ENCODE peak calls at places on chromosomes 1 and 21, in five cellular contexts. J is A549, E is HCT116, D is K562, X is HepG2. L is an unnamed sample.

GRCh38 chr1:110542730-110543129 is 23.8 kb upstream of the KCNA10 start:
- DNase-seq in J (peak), E (no peak), D (peak), X (no peak), L (peak)

GRCh38 chr21:22223385-22223784 is 1225.2 kb downstream of the NCAM2 start:
- DNase-seq in J (no peak), E (no peak), D (no peak), X (no peak), L (no peak)

GRCh38 chr1:20137055-20137454 is 2.1 kb upstream of the PLA2G2F start:
- DNase-seq in J (no peak), E (no peak), D (no peak), X (no peak), L (no peak)

GRCh38 chr1:77548285-77548684 is 134.2 kb downstream of the ZZZ3 start:
- DNase-seq in J (no peak), E (no peak), D (no peak), X (no peak), L (no peak)

GRCh38 chr1:2336499-2336898 is 54.9 kb downstream of the MORN1 start:
- DNase-seq in J (no peak), E (no peak), D (no peak), X (no peak), L (no peak)

GRCh38 chr1:52706941-52707926 is 9.1 kb upstream of the COA7 start:
- DNase-seq in J (no peak), E (no peak), D (no peak), X (no peak), L (no peak)

GRCh38 chr1:26602378-26602959 is 72.9 kb downstream of the RPS6KA1 start:
- DNase-seq in J (peak), E (peak), D (peak), X (peak), L (peak)

GRCh38 chr1:203692565-203693470 is 66.2 kb downstream of the ATP2B4 start:
- DNase-seq in J (peak), E (peak), D (peak), X (no peak), L (no peak)

GRCh38 chr1:67429011-67429527 is 1.1 kb downstream of the SERBP1 start:
- DNase-seq in J (no peak), E (no peak), D (peak), X (no peak), L (peak)

GRCh38 chr1:6577831-6578525 is 1.8 kb upstream of the ZBTB48 start:
- DNase-seq in J (no peak), E (no peak), D (no peak), X (no peak), L (no peak)

GRCh38 chr21:16454371-16454770 is 724.6 kb downstream of the USP25 start:
- DNase-seq in J (peak), E (no peak), D (no peak), X (no peak), L (peak)

GRCh38 chr21:14438204-14438603 is 55.3 kb upstream of the HSPA13 start:
- DNase-seq in J (no peak), E (no peak), D (no peak), X (no peak), L (no peak)

GRCh38 chr1:172427191-172427590 is 6.7 kb downstream of the C1orf105 start:
- DNase-seq in J (no peak), E (no peak), D (no peak), X (no peak), L (no peak)

GRCh38 chr1:78383923-78384322 is 106.9 kb upstream of the PTGFR start:
- DNase-seq in J (no peak), E (no peak), D (no peak), X (no peak), L (no peak)

GRCh38 chr1:93844262-93845045 is 34.6 kb downstream of the DNTTIP2 start:
- DNase-seq in J (peak), E (peak), D (peak), X (peak), L (peak)

GRCh38 chr21:32182449-32182848 is 96.4 kb downstream of the MIS18A start:
- DNase-seq in J (no peak), E (no peak), D (no peak), X (no peak), L (no peak)

GRCh38 chr1:91610829-91611228 is 110.2 kb downstream of the CDC7 start:
- DNase-seq in J (peak), E (no peak), D (no peak), X (no peak), L (no peak)

GRCh38 chr1:235019456-235019855 is 109.2 kb downstream of the TOMM20 start:
- DNase-seq in J (no peak), E (no peak), D (no peak), X (no peak), L (no peak)

GRCh38 chr1:46133181-46133658 is 791 bp upstream of the PIK3R3 start:
- DNase-seq in J (no peak), E (no peak), D (peak), X (no peak), L (no peak)

GRCh38 chr1:115423776-115424175 is 85.7 kb upstream of the NGF start:
- DNase-seq in J (no peak), E (no peak), D (no peak), X (no peak), L (no peak)

GRCh38 chr1:22665752-22666151 is 12.7 kb downstream of the C1QB start:
- DNase-seq in J (peak), E (peak), D (peak), X (no peak), L (peak)

GRCh38 chr1:20538760-20539551 is 13.4 kb upstream of the FAM43B start:
- DNase-seq in J (peak), E (no peak), D (no peak), X (peak), L (no peak)

GRCh38 chr1:90781429-90782020 is 64.4 kb upstream of the BARHL2 start:
- DNase-seq in J (no peak), E (no peak), D (no peak), X (no peak), L (no peak)

GRCh38 chr1:167401260-167401873 is 117.0 kb downstream of the CD247 start:
- DNase-seq in J (peak), E (peak), D (peak), X (peak), L (peak)

DNA sequence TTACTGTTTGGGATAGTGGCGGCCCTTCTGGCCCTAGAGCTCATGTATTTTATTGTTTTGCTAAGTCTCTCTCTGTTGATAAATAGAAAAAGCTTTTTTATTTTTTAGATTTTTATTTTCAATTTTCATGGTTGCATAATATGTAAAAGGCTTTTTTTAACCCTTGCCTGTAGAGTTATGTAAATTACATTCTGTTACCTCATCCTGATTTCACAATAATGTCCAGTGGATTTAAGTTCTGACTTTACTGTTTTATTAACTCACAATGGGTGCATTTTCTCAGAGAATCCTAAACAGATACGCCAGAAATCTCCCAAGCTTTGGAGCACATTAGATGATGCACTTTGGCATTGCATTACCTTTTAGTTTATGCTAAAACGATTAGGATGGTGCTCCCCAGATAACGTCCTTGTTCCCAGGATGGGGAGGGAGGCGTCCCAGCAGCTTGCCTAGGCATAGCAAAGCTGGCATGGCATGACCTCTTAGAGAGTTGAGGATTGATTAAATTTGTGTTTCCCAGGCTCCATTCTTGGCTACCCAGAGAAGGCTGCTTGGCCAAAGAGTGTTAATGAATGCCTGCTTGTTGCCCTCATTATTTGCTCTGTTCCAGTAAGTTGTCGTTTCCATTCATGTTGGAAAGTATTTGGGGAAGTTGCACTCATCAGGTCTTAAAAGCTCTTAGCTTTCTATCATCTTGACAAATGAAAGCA is 17.1 kb downstream of the UTP25 start:
- DNase-seq in J (no peak), E (no peak), D (no peak), X (no peak), L (no peak)
- H3K4me2 ChIP-seq in J (no peak), E (no peak), D (no peak), X (no peak), L (no peak)

DNA sequence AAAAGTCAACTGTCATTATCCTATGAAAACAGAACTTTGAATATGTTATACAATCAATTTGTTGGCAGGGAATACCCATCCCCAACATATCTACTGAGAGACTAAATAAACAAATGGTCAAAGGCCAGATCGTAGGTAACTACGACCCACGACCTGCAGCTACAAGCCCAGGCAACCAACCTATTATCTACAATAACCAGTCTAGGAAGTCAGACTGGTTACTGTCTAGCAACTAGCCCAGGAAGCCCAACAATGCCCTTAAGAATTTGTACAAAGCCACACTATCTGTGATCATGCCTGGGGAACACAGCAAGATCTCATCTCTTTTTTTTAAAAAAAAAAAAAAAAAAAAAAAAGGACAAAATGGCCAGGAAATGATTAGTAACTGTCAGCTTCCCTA is 58.7 kb downstream of the SMYD3 start:
- DNase-seq in J (no peak), E (no peak), D (no peak), X (no peak), L (no peak)
- TF ChIP-seq REST in J (no peak), E (no peak), D (no peak), X (no peak), L (no peak)

DNA sequence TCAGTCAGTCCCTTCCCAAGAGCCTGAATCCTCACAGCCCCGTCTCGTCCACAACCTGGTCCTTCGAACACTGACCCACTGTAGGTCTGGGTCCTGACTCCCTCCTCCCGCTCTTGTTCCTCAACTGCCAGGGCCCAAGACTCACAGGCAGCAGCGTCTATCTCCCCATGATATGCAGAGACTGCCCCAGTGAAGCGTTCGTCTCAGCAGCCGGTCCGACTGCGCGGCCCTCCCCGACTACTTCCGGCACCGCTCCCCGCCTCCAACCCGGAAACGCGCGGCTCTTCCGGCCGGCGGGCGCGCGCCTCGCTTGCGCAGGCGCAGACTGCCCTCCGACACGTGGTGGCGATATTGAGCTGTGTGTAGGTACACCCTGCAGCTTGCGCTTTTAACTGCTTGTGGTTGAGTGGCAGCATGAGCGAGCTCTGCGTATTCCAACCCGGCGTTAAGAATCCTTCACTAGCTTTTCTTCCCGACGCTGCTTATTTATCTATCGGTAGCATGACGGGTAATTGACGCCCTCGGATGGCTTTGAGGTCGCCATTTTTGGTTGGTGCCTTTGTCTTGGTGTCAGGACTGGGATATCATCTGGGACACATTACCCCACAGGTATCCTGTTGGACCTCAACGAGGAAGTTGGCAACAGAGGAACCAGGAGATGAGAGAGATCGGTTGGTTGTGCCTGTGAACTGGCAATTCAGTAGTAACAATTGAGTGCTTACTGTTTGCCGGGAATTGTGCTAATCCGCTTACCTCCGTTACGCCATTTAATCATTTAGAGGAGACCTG is at the start of gene TAF12:
- DNase-seq in J (peak), E (peak), D (peak), X (peak), L (peak)
- TF ChIP-seq CTCF in J (peak), E (peak), D (peak), X (peak), L (peak)

GRCh38 chr1:246794261-246795093 is 70.3 kb downstream of the SCCPDH start:
- DNase-seq in J (peak), E (no peak), D (no peak), X (no peak), L (no peak)
- H3K4me2 ChIP-seq in J (no peak), E (no peak), D (no peak), X (no peak), L (peak)

GRCh38 chr1:242431786-242432185 is 92.7 kb downstream of the PLD5 start:
- DNase-seq in J (no peak), E (no peak), D (no peak), X (no peak), L (no peak)

GRCh38 chr1:242427519-242427918 is 97.0 kb downstream of the PLD5 start:
- DNase-seq in J (no peak), E (no peak), D (no peak), X (no peak), L (no peak)

GRCh38 chr1:242428403-242429190 is 95.9 kb downstream of the PLD5 start:
- DNase-seq in J (no peak), E (no peak), D (no peak), X (no peak), L (no peak)

GRCh38 chr1:242432491-242433095 is 91.9 kb downstream of the PLD5 start:
- DNase-seq in J (no peak), E (no peak), D (no peak), X (no peak), L (no peak)

DNA sequence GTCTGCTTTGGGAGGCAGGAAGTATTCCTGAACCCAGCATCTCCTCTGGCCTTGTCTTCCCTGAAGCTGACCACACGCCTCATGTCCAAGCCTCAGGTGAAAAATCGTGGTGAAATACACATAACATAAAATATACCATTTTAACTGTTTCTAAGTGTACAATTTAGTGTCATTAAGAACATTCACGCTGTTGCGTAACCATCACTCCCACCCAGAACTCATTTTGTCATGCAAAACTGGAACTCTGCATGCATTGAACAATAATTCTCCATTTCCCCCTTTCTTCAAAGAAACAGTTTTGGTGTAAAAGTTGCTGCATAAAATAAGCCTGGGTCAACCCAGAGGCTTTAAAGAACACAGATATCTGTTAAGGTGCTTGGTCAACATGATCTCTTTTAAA is 93.5 kb downstream of the PLD5 start:
- DNase-seq in J (no peak), E (no peak), D (no peak), X (no peak), L (no peak)
- TF ChIP-seq REST in J (no peak), E (no peak), D (no peak), X (no peak), L (no peak)